ENCODE peak calls at places on chromosomes 6 and 20, in nine cellular contexts. S is fibroblast of lung, R is GM12878, O is K562, K is PC-3, W is A673, P is hepatocyte, F is PC-9, Q is MM.1S. D is an unnamed sample.

GRCh38 chr20:10329387-10330005 is 104.5 kb downstream of the MKKS start:
- DNase-seq in W (no peak), O (no peak), K (no peak), R (no peak), F (no peak), S (peak), Q (no peak), P (no peak), D (no peak)

GRCh38 chr6:8904754-8905153 is 469.4 kb upstream of the SLC35B3 start:
- DNase-seq in W (peak), K (peak), S (no peak), F (peak), O (peak), R (no peak), Q (peak), P (no peak), D (no peak)

GRCh38 chr6:11324453-11325023 is 92.1 kb upstream of the NEDD9 start:
- DNase-seq in R (peak), W (no peak), K (no peak), O (no peak), F (no peak), P (no peak), Q (peak), S (no peak), D (no peak)

GRCh38 chr20:47295921-47296426 is 60.5 kb downstream of the ZMYND8 start:
- DNase-seq in W (no peak), S (no peak), K (peak), O (no peak), Q (no peak), R (no peak), P (no peak), F (no peak), D (no peak)

GRCh38 chr20:38338849-38339520 is 7.3 kb upstream of the LBP start:
- DNase-seq in W (no peak), R (no peak), Q (no peak), S (peak), F (no peak), O (no peak), P (peak), K (peak), D (no peak)

GRCh38 chr20:55439057-55439456 is 566.3 kb downstream of the CBLN4 start:
- DNase-seq in Q (no peak), R (no peak), P (no peak), S (no peak), W (no peak), K (no peak), F (no peak), O (no peak), D (no peak)

GRCh38 chr6:119630561-119631192 is 281.1 kb upstream of the MAN1A1 start:
- DNase-seq in O (no peak), P (no peak), S (no peak), R (no peak), K (no peak), Q (no peak), W (no peak), F (no peak), D (no peak)

GRCh38 chr6:104326173-104327001 is 533.3 kb downstream of the HACE1 start:
- DNase-seq in W (peak), K (peak), F (peak), Q (no peak), P (no peak), R (no peak), O (peak), S (peak), D (no peak)

GRCh38 chr20:17818187-17818586 is 118.4 kb downstream of the BANF2 start:
- DNase-seq in Q (no peak), O (no peak), W (no peak), P (no peak), K (no peak), R (no peak), S (no peak), F (no peak), D (no peak)

GRCh38 chr20:34820805-34821578 is 4.5 kb downstream of the NCOA6 start:
- DNase-seq in Q (no peak), W (no peak), S (no peak), R (no peak), P (no peak), F (no peak), K (no peak), O (no peak), D (no peak)

GRCh38 chr20:21184810-21185209 is 58.9 kb downstream of the KIZ start:
- DNase-seq in F (no peak), W (no peak), Q (no peak), R (no peak), O (no peak), P (no peak), K (peak), S (peak), D (no peak)

GRCh38 chr6:73521351-73522254 is 771 bp upstream of the EEF1A1 start:
- DNase-seq in K (peak), Q (peak), F (no peak), R (no peak), P (peak), S (peak), W (peak), O (peak), D (no peak)

GRCh38 chr6:147693185-147693584 is 184.7 kb downstream of the SAMD5 start:
- DNase-seq in Q (no peak), S (no peak), W (no peak), F (no peak), P (no peak), K (no peak), O (no peak), R (no peak), D (no peak)

GRCh38 chr6:89315199-89315598 is at the start of gene GABRR2:
- DNase-seq in R (no peak), S (no peak), Q (no peak), K (no peak), F (no peak), P (no peak), W (no peak), O (no peak), D (no peak)

GRCh38 chr6:31103136-31103535 is 9.2 kb downstream of the C6orf15 start:
- DNase-seq in O (no peak), S (no peak), R (no peak), K (no peak), F (no peak), W (no peak), P (no peak), Q (no peak), D (no peak)

GRCh38 chr20:63049561-63050221 is 42.9 kb upstream of the BHLHE23 start:
- DNase-seq in R (no peak), P (no peak), F (no peak), S (no peak), K (no peak), O (no peak), W (no peak), Q (no peak), D (no peak)
- TF ChIP-seq EZH2 in R (no peak), P (no peak), F (peak), S (no peak), K (no peak), O (no peak), W (no peak), Q (no peak), D (no peak)

DNA sequence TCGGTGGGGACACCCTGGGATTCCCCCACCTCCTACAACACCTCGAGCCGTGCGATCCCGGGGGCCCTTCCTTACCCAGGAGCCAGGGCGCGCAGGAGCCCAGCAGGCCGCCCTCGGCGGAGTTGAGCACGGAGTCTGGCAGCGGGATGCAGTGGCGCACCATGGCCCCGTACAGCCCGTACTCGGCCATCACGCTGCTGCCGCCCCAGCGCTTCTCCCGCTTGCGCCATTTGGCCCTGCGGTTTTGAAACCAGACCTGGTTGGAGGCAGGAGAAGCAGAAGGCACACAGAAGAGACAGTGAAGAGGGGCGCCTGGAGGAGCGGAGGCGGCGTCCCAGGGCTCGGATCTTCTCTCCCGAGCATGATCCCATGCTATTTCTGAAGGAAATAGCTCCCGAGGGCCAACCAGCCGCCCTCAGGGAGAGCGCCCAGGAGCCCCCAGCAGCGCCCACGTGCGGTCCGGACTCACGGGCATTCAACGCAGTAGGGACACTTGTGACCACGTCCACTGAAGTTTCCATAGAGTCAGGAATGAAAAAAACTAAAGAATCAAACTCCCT is 4.3 kb downstream of the VSX1 start:
- DNase-seq in Q (no peak), F (peak), O (no peak), S (no peak), P (no peak), K (no peak), W (no peak), R (no peak), D (no peak)
- TF ChIP-seq EZH2 in Q (no peak), F (no peak), O (no peak), S (no peak), P (peak), K (no peak), W (peak), R (no peak), D (no peak)

DNA sequence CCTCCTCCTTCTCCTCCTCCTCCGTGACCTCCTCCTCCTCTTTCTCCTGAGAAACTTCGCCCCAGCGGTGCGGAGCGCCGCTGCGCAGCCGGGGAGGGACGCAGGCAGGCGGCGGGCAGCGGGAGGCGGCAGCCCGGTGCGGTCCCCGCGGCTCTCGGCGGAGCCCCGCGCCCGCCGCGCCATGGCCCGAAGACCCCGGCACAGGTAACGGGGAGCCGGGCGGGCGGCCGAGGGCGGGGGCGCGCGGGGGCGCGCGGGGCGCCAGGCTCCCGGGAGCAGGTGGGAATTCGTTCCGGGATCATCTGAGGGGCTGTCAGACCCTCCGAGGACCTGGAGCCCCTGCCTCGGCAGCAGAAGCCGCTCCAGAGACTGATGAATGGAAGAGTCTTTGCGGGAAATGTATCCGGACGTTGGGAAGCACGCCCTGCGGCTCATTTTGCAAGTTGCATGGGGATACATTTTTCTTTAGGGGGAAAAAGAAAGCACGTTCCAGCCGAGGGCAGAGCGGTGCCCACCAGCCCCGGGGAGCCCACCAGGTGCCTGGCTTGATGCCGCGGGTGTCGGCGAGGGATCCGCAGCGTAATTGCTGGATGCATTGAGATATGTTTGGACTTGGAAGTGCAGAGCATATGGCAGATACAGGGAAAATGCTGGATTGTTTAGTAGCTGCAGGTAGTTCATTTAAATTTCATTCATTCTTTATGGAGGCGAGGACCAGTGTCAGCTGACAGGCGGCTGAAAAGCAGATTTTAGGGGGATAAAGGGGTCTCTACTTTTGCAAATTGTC is 418 bp downstream of the MYB start:
- DNase-seq in Q (peak), K (no peak), S (peak), F (peak), O (peak), W (peak), P (peak), R (no peak), D (peak)
- TF ChIP-seq EZH2 in Q (no peak), K (no peak), S (no peak), F (no peak), O (no peak), W (no peak), P (no peak), R (no peak), D (no peak)

DNA sequence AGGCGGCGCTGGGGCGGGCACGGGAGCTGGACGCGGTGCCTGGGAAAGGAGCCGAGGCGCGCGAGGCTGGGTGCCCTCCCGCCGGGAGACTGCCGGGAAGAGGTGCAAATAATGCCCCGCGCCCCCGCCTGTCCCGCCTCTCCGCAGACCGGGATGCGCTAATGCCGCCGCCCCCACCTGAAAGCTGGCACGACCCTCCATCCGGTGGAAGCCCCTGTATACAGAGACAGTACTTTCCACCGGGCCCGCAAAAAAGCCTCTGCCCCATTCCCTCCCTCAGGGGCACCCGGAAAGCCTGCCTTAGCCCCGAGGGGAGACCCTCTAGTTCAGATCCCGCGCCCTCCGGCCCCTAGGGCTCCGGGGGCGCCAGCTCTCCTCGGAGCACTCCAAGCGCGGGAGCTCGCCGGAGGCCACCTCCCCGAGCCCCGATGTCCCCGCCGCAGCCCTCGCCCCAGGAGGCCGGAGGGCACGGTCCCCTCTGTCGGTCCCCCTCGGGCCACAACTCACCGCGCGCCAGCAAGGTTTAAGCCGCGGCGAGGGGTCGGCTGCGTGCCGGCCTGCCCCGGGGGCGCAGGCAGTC is 1.2 kb downstream of the GRM4 start:
- DNase-seq in P (no peak), R (no peak), W (no peak), S (no peak), Q (no peak), F (no peak), O (no peak), K (no peak), D (no peak)
- TF ChIP-seq EZH2 in P (peak), R (no peak), W (peak), S (no peak), Q (no peak), F (no peak), O (no peak), K (no peak), D (no peak)

GRCh38 chr20:25120920-25121319 is 39.0 kb upstream of the VSX1 start:
- DNase-seq in P (no peak), R (no peak), S (no peak), O (no peak), Q (no peak), K (no peak), W (no peak), F (no peak), D (no peak)
- TF ChIP-seq EZH2 in P (no peak), R (no peak), S (no peak), O (no peak), Q (no peak), K (no peak), W (no peak), F (no peak), D (no peak)

DNA sequence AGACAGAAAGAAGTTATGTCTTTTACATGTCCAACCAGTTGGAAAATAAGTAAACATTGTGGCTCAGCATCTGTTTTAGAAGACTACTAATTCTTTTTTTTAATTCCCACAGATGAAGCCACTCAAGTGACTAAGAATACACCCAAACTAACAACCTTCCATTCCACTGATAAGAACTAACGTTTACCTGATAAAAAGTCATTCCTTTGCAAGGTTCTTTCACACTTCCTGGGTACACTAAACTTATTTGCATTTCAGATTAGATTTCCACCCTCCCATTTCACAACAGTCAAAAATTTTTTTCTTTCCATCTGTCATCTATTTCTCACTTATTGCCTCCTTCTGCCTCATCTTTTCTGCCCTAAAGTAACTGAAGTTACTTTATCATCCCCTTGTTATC is 20.3 kb downstream of the MBOAT1 start:
- DNase-seq in F (no peak), W (no peak), P (no peak), K (no peak), S (no peak), R (no peak), Q (no peak), O (no peak), D (no peak)
- TF ChIP-seq EZH2 in F (no peak), W (no peak), P (no peak), K (no peak), S (no peak), R (no peak), Q (no peak), O (no peak), D (no peak)

GRCh38 chr20:33444797-33445560 is 1.4 kb upstream of the SNTA1 start:
- DNase-seq in F (peak), S (peak), Q (peak), O (peak), P (peak), W (no peak), K (peak), R (no peak), D (peak)

GRCh38 chr20:33441142-33441955 is 2.2 kb downstream of the SNTA1 start:
- DNase-seq in Q (no peak), K (no peak), S (no peak), W (no peak), F (no peak), O (peak), P (peak), R (no peak), D (no peak)

GRCh38 chr20:33443512-33444239 is at the start of gene SNTA1:
- DNase-seq in O (peak), K (peak), F (peak), R (no peak), S (peak), W (peak), P (peak), Q (peak), D (peak)

GRCh38 chr20:33443006-33443511 is 504 bp downstream of the SNTA1 start:
- DNase-seq in K (no peak), O (peak), S (no peak), P (peak), R (no peak), F (no peak), Q (peak), W (no peak), D (peak)

GRCh38 chr20:33442136-33443005 is 1.2 kb downstream of the SNTA1 start:
- DNase-seq in S (no peak), F (no peak), Q (no peak), W (no peak), P (no peak), R (no peak), K (no peak), O (peak), D (no peak)
- TF ChIP-seq EZH2 in S (no peak), F (no peak), Q (no peak), W (no peak), P (no peak), R (no peak), K (no peak), O (no peak), D (no peak)

GRCh38 chr6:144372611-144373010 is 87.5 kb downstream of the UTRN start:
- DNase-seq in S (no peak), W (no peak), P (no peak), R (no peak), Q (no peak), O (no peak), K (no peak), F (no peak), D (no peak)
- TF ChIP-seq EZH2 in S (no peak), W (no peak), P (no peak), R (no peak), Q (no peak), O (no peak), K (no peak), F (no peak), D (no peak)

GRCh38 chr6:30076333-30076732 is 764 bp upstream of the RNF39 start:
- DNase-seq in F (no peak), P (no peak), Q (no peak), R (no peak), W (no peak), K (no peak), S (no peak), O (no peak), D (no peak)

GRCh38 chr6:30073489-30074240 is 1.9 kb downstream of the RNF39 start:
- DNase-seq in F (no peak), P (peak), Q (no peak), K (peak), R (no peak), W (no peak), O (no peak), S (no peak), D (no peak)

GRCh38 chr6:30075987-30076311 is 380 bp upstream of the RNF39 start:
- DNase-seq in P (no peak), K (peak), S (no peak), R (no peak), O (no peak), W (no peak), F (peak), Q (no peak), D (no peak)

GRCh38 chr6:30074331-30075093 is 1.1 kb downstream of the RNF39 start:
- DNase-seq in S (peak), W (no peak), P (peak), R (no peak), O (no peak), K (peak), Q (no peak), F (peak), D (no peak)

GRCh38 chr6:30075094-30075986 is at the start of gene RNF39:
- DNase-seq in R (no peak), O (peak), K (peak), Q (no peak), F (no peak), P (peak), W (no peak), S (no peak), D (no peak)
- TF ChIP-seq EZH2 in R (peak), O (no peak), K (no peak), Q (no peak), F (no peak), P (peak), W (peak), S (peak), D (no peak)

GRCh38 chr20:608970-609369 is 1.1 kb downstream of the TCF15 start:
- DNase-seq in R (no peak), P (no peak), Q (no peak), S (no peak), F (no peak), K (no peak), O (no peak), W (no peak), D (no peak)

GRCh38 chr20:611843-612185 is 1.7 kb upstream of the TCF15 start:
- DNase-seq in W (no peak), K (no peak), S (no peak), R (no peak), O (no peak), Q (no peak), P (no peak), F (no peak), D (no peak)

GRCh38 chr20:609371-609964 is 641 bp downstream of the TCF15 start:
- DNase-seq in W (no peak), O (no peak), Q (no peak), R (no peak), K (no peak), P (no peak), F (no peak), S (no peak), D (no peak)

GRCh38 chr20:611047-611842 is 1.1 kb upstream of the TCF15 start:
- DNase-seq in K (no peak), F (peak), Q (no peak), W (no peak), R (no peak), O (no peak), P (no peak), S (no peak), D (no peak)

GRCh38 chr20:610130-611046 is at the start of gene TCF15:
- DNase-seq in S (no peak), W (peak), Q (no peak), O (peak), P (peak), K (peak), F (no peak), R (no peak), D (no peak)
- TF ChIP-seq EZH2 in S (peak), W (peak), Q (no peak), O (no peak), P (no peak), K (no peak), F (no peak), R (peak), D (no peak)